ENCODE peak calls at places on chromosomes 1 and 21, in four cellular contexts. V, G, J and B are unnamed samples.

GRCh38 chr1:102919659-102920058 is 188.7 kb downstream of the COL11A1 start:
- DNase-seq in V (no peak), G (no peak), J (no peak), B (peak)

GRCh38 chr1:65147424-65148177 is 402 bp upstream of the AK4 start:
- DNase-seq in V (peak), G (no peak), J (peak), B (peak)

GRCh38 chr1:17904290-17904689 is 149.2 kb downstream of the ACTL8 start:
- DNase-seq in V (no peak), G (no peak), J (no peak), B (no peak)

GRCh38 chr21:34986561-34987533 is 62.3 kb downstream of the RUNX1 start:
- DNase-seq in V (no peak), G (no peak), J (no peak), B (peak)

GRCh38 chr1:11882814-11883538 is 24.2 kb upstream of the NPPB start:
- DNase-seq in V (peak), G (peak), J (no peak), B (no peak)

GRCh38 chr1:40450491-40451237 is 388 bp downstream of the ZFP69B start:
- DNase-seq in V (no peak), G (no peak), J (no peak), B (peak)

GRCh38 chr21:46205121-46205520 is 20.9 kb upstream of the SPATC1L start:
- DNase-seq in V (peak), G (no peak), J (no peak), B (no peak)

GRCh38 chr1:9249534-9250335 is 15.2 kb downstream of the H6PD start:
- DNase-seq in V (no peak), G (peak), J (peak), B (peak)

GRCh38 chr1:51736702-51737101 is 119.8 kb downstream of the OSBPL9 start:
- DNase-seq in V (no peak), G (peak), J (no peak), B (no peak)

GRCh38 chr1:206461602-206462455 is 8.4 kb upstream of the IKBKE start:
- DNase-seq in V (no peak), G (no peak), J (peak), B (peak)

GRCh38 chr21:42844411-42845113 is 34.8 kb downstream of the WDR4 start:
- DNase-seq in V (no peak), G (peak), J (peak), B (no peak)

GRCh38 chr1:25945756-25946155 is 39.5 kb upstream of the STMN1 start:
- DNase-seq in V (no peak), G (no peak), J (no peak), B (no peak)

GRCh38 chr21:42748620-42749176 is 95.3 kb downstream of the PDE9A start:
- DNase-seq in V (no peak), G (no peak), J (no peak), B (no peak)

GRCh38 chr1:118333601-118334241 is 148.7 kb upstream of the SPAG17 start:
- DNase-seq in V (no peak), G (no peak), J (no peak), B (no peak)

GRCh38 chr1:1001631-1002300 is 1.9 kb upstream of the HES4 start:
- DNase-seq in V (peak), G (no peak), J (peak), B (peak)

GRCh38 chr1:10693497-10694273 is 102.8 kb downstream of the CASZ1 start:
- DNase-seq in V (no peak), G (no peak), J (no peak), B (peak)

GRCh38 chr1:213669964-213670691 is 317.6 kb upstream of the PROX1 start:
- DNase-seq in V (no peak), G (no peak), J (no peak), B (no peak)

GRCh38 chr1:94962745-94963265 is 35.9 kb upstream of the CNN3 start:
- DNase-seq in V (no peak), G (no peak), J (peak), B (no peak)

GRCh38 chr21:43339668-43340067 is 87.3 kb downstream of the SIK1 start:
- DNase-seq in V (no peak), G (no peak), J (no peak), B (no peak)

GRCh38 chr1:68230901-68231626 is 1.3 kb downstream of the WLS start:
- DNase-seq in V (peak), G (no peak), J (peak), B (peak)

GRCh38 chr1:183699643-183700160 is 46.6 kb upstream of the APOBEC4 start:
- DNase-seq in V (no peak), G (no peak), J (no peak), B (no peak)

GRCh38 chr1:9822897-9823692 is 670 bp downstream of the CLSTN1 start:
- DNase-seq in V (peak), G (no peak), J (peak), B (peak)

GRCh38 chr1:191711961-191712360 is 446.3 kb upstream of the RGS18 start:
- DNase-seq in V (no peak), G (no peak), J (no peak), B (no peak)

GRCh38 chr1:108814343-108815125 is 42.4 kb downstream of the AKNAD1 start:
- DNase-seq in V (no peak), G (no peak), J (peak), B (no peak)

GRCh38 chr1:209190591-209191241 is 392.8 kb upstream of the CAMK1G start:
- DNase-seq in V (no peak), G (no peak), J (no peak), B (peak)

GRCh38 chr1:25657786-25658760 is 41.5 kb downstream of the MAN1C1 start:
- DNase-seq in V (no peak), G (no peak), J (no peak), B (no peak)

GRCh38 chr1:82165304-82165703 is 364.6 kb downstream of the ADGRL2 start:
- DNase-seq in V (no peak), G (no peak), J (no peak), B (no peak)

GRCh38 chr1:175822575-175822974 is 79.2 kb upstream of the TNR start:
- DNase-seq in V (no peak), G (no peak), J (no peak), B (peak)

GRCh38 chr1:45884700-45885099 is 81.3 kb downstream of the MAST2 start:
- DNase-seq in V (no peak), G (no peak), J (no peak), B (no peak)

GRCh38 chr1:30718636-30719405 is 4.6 kb downstream of the MATN1 start:
- DNase-seq in V (peak), G (peak), J (peak), B (peak)

GRCh38 chr1:183568176-183569041 is 21.9 kb downstream of the NCF2 start:
- DNase-seq in V (no peak), G (peak), J (no peak), B (no peak)

GRCh38 chr1:214602764-214603657 is at the start of gene CENPF:
- DNase-seq in V (peak), G (peak), J (peak), B (peak)

GRCh38 chr21:31366825-31367224 is 22.8 kb upstream of the TIAM1 start:
- DNase-seq in V (no peak), G (no peak), J (no peak), B (peak)

GRCh38 chr1:151540021-151540981 is at the start of gene TUFT1:
- DNase-seq in V (peak), G (peak), J (peak), B (peak)

GRCh38 chr1:247487057-247487456 is 29.2 kb upstream of the OR2B11 start:
- DNase-seq in V (no peak), G (no peak), J (no peak), B (peak)

GRCh38 chr1:198730952-198731351 is 92.1 kb downstream of the PTPRC start:
- DNase-seq in V (no peak), G (no peak), J (no peak), B (no peak)
- TF ChIP-seq POLR2A in V (no peak), G (no peak), J (no peak), B (no peak)

GRCh38 chr1:201156346-201156745 is 2.1 kb upstream of the TMEM9 start:
- DNase-seq in V (no peak), G (no peak), J (no peak), B (no peak)

GRCh38 chr1:201155354-201155753 is 1.1 kb upstream of the TMEM9 start:
- DNase-seq in V (no peak), G (no peak), J (no peak), B (no peak)

GRCh38 chr1:201153474-201154388 is 543 bp downstream of the TMEM9 start:
- DNase-seq in V (no peak), G (no peak), J (no peak), B (peak)

GRCh38 chr1:201156819-201157218 is 2.5 kb upstream of the TMEM9 start:
- DNase-seq in V (no peak), G (no peak), J (no peak), B (no peak)

DNA sequence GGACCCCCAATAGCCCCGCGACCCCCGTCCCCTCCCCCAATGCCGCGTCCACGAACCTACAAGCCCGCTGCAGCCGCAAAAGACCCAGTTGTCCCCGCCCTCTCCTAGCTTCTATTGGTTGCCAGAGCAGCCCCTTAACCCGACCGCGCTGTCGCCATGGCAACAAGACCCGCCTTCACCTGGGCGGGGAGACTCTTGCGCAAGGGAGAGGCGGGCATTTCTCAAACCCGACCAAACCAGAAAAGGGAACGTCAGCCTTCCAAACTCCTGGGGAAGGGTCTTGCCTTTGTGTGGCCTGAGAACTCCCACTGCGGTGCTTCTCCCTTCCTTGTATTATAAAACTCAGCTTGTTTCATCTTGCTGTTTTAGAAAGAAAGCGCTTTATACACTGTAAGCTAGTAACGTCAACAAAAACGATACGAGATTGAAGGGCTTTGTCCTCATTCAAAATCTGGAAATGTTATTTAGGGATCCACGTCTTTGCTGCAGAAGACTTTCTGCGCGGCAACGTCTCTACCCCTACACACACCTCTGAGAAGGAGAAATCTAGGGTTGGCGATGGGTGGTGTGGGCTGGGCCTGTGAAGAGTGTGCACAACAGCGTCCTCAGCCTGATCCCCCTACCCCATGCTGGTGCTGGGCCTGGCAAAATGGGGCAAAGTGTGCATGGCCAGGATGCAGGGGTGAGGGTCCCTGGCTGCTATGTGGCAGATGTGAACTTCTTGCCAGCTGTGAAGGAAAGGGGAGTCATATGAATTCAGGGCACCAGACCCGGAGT is at the start of gene TMEM9:
- DNase-seq in V (peak), G (peak), J (peak), B (peak)
- TF ChIP-seq POLR2A in V (no peak), G (no peak), J (peak), B (no peak)

GRCh38 chr1:154182342-154183044 is 9.4 kb downstream of the TPM3 start:
- DNase-seq in V (peak), G (peak), J (peak), B (peak)
- TF ChIP-seq POLR2A in V (no peak), G (no peak), J (no peak), B (peak)

DNA sequence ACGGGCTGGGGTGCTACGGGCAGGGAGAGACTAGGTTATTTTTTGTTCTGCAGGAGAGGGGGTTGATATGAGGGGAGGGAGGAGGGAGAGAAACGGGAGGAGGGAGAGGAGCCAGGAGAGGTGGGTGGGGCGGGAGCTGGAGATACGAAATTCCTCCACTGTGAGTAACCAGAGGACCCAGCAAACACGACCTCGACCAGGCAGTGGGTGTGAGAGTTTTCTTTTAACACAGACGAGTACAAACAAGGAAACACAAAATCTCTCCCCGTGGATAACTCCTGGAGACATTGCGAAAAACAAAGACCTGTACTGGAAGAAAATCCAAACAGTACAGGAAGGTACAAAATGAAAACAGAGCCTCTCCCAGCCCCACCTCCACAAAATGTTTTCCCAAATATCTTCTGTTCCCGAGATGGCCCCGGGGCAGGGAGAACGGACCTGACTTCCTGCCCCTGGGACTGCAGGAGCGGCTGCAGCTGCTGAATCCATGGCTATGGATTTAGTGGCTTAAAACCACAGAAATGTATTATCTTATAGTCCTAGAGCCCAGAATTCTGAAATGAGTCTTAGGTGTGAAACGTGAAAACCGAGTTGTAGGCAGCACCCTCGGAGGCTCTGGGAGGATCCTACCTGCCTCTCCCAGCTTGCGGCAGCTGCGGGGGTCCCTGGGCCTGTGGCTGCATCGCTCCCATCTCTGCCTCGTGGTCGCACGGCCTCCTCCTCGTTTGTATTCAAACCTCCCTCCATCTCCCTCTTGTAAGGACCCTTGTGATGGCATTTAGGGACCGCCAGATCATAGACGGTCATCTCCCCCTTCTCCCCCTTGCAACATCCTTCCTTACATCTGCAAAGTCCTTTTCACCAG is 82.2 kb downstream of the RIPK4 start:
- DNase-seq in V (no peak), G (no peak), J (peak), B (peak)
- TF ChIP-seq POLR2A in V (no peak), G (no peak), J (no peak), B (no peak)